ENCODE peak calls at places on chromosomes 2 and 18, in four cellular contexts. One of them, this sample, is unnamed.

GRCh38 chr18:13500227-13500865 is 226.0 kb downstream of the FAM210A start:
- DNase-seq in CD8-positive, alpha-beta T cell: no peak
- DNase-seq in cardiac muscle cell: peak; percentile 60
- DNase-seq in BE2C: no peak
- DNase-seq in this sample: no peak

GRCh38 chr2:199830531-199830930 is 20.5 kb downstream of the FTCDNL1 start:
- DNase-seq in CD8-positive, alpha-beta T cell: no peak
- DNase-seq in cardiac muscle cell: no peak
- DNase-seq in BE2C: no peak
- DNase-seq in this sample: no peak

GRCh38 chr2:96537734-96538486 is 1.4 kb downstream of the ARID5A start:
- DNase-seq in CD8-positive, alpha-beta T cell: peak; percentile 59
- DNase-seq in cardiac muscle cell: no peak
- DNase-seq in BE2C: no peak
- DNase-seq in this sample: peak; percentile 58

GRCh38 chr2:86011449-86011941 is 94.2 kb downstream of the POLR1A start:
- DNase-seq in CD8-positive, alpha-beta T cell: no peak
- DNase-seq in cardiac muscle cell: no peak
- DNase-seq in BE2C: no peak
- DNase-seq in this sample: no peak

GRCh38 chr2:180130403-180130802 is 123.3 kb upstream of the CWC22 start:
- DNase-seq in CD8-positive, alpha-beta T cell: no peak
- DNase-seq in cardiac muscle cell: peak; percentile 11
- DNase-seq in BE2C: no peak
- DNase-seq in this sample: no peak

GRCh38 chr18:48539406-48540328 is 836 bp downstream of the CTIF start:
- DNase-seq in CD8-positive, alpha-beta T cell: no peak
- DNase-seq in cardiac muscle cell: peak; percentile 63
- DNase-seq in BE2C: peak; percentile 43
- DNase-seq in this sample: peak; percentile 25

GRCh38 chr2:84807063-84807485 is 73.8 kb downstream of the TRABD2A start:
- DNase-seq in CD8-positive, alpha-beta T cell: no peak
- DNase-seq in cardiac muscle cell: peak; percentile 98
- DNase-seq in BE2C: no peak
- DNase-seq in this sample: no peak

GRCh38 chr18:69956037-69956436 is 8.4 kb upstream of the CD226 start:
- DNase-seq in CD8-positive, alpha-beta T cell: no peak
- DNase-seq in cardiac muscle cell: no peak
- DNase-seq in BE2C: no peak
- DNase-seq in this sample: no peak

GRCh38 chr18:76801567-76802505 is 20.5 kb upstream of the ZNF236 start:
- DNase-seq in CD8-positive, alpha-beta T cell: no peak
- DNase-seq in cardiac muscle cell: peak; percentile 54
- DNase-seq in BE2C: peak; percentile 64
- DNase-seq in this sample: peak; percentile 76

GRCh38 chr2:19857806-19858205 is 44.0 kb downstream of the TTC32 start:
- DNase-seq in CD8-positive, alpha-beta T cell: no peak
- DNase-seq in cardiac muscle cell: no peak
- DNase-seq in BE2C: no peak
- DNase-seq in this sample: no peak

GRCh38 chr2:48712151-48712550 is 43.4 kb downstream of the LHCGR start:
- DNase-seq in CD8-positive, alpha-beta T cell: no peak
- DNase-seq in cardiac muscle cell: no peak
- DNase-seq in BE2C: no peak
- DNase-seq in this sample: no peak

GRCh38 chr2:45459860-45460259 is 151.2 kb downstream of the SRBD1 start:
- DNase-seq in CD8-positive, alpha-beta T cell: no peak
- DNase-seq in cardiac muscle cell: no peak
- DNase-seq in BE2C: no peak
- DNase-seq in this sample: no peak

GRCh38 chr18:9861933-9862332 is 23.8 kb upstream of the TXNDC2 start:
- DNase-seq in CD8-positive, alpha-beta T cell: no peak
- DNase-seq in cardiac muscle cell: no peak
- DNase-seq in BE2C: no peak
- DNase-seq in this sample: no peak

GRCh38 chr2:108935231-108935863 is 53.7 kb downstream of the EDAR start:
- DNase-seq in CD8-positive, alpha-beta T cell: no peak
- DNase-seq in cardiac muscle cell: no peak
- DNase-seq in BE2C: no peak
- DNase-seq in this sample: no peak

GRCh38 chr2:216478151-216478550 is 20.5 kb upstream of the RPL37A start:
- DNase-seq in CD8-positive, alpha-beta T cell: no peak
- DNase-seq in cardiac muscle cell: peak; percentile 90
- DNase-seq in BE2C: no peak
- DNase-seq in this sample: no peak

GRCh38 chr2:78861546-78861945 is 164.0 kb upstream of the REG3G start:
- DNase-seq in CD8-positive, alpha-beta T cell: no peak
- DNase-seq in cardiac muscle cell: peak; percentile 3
- DNase-seq in BE2C: peak; percentile 28
- DNase-seq in this sample: no peak

GRCh38 chr2:37892436-37893114 is 32.5 kb upstream of the RMDN2 start:
- DNase-seq in CD8-positive, alpha-beta T cell: no peak
- DNase-seq in cardiac muscle cell: no peak
- DNase-seq in BE2C: no peak
- DNase-seq in this sample: peak; percentile 49

GRCh38 chr2:196696423-196697073 is 57.0 kb downstream of the CCDC150 start:
- DNase-seq in CD8-positive, alpha-beta T cell: no peak
- DNase-seq in cardiac muscle cell: peak; percentile 55
- DNase-seq in BE2C: peak; percentile 24
- DNase-seq in this sample: no peak

GRCh38 chr2:65416945-65417344 is 15.5 kb downstream of the SPRED2 start:
- DNase-seq in CD8-positive, alpha-beta T cell: no peak
- DNase-seq in cardiac muscle cell: no peak
- DNase-seq in BE2C: no peak
- DNase-seq in this sample: peak; percentile 53

GRCh38 chr2:128408349-128409305 is 90.0 kb upstream of the HS6ST1 start:
- DNase-seq in CD8-positive, alpha-beta T cell: no peak
- DNase-seq in cardiac muscle cell: peak; percentile 84
- DNase-seq in BE2C: no peak
- DNase-seq in this sample: no peak

GRCh38 chr18:59672125-59672769 is 25.0 kb downstream of the CCBE1 start:
- DNase-seq in CD8-positive, alpha-beta T cell: no peak
- DNase-seq in cardiac muscle cell: no peak
- DNase-seq in BE2C: no peak
- DNase-seq in this sample: no peak

GRCh38 chr2:131094655-131095281 is 1.5 kb upstream of the FAM168B start:
- DNase-seq in CD8-positive, alpha-beta T cell: no peak
- DNase-seq in cardiac muscle cell: no peak
- DNase-seq in BE2C: no peak
- DNase-seq in this sample: no peak

GRCh38 chr2:150909613-150910012 is 352.1 kb downstream of the RBM43 start:
- DNase-seq in CD8-positive, alpha-beta T cell: no peak
- DNase-seq in cardiac muscle cell: no peak
- DNase-seq in BE2C: no peak
- DNase-seq in this sample: no peak

GRCh38 chr2:120699292-120699691 is 36.4 kb upstream of the GLI2 start:
- DNase-seq in CD8-positive, alpha-beta T cell: no peak
- DNase-seq in cardiac muscle cell: no peak
- DNase-seq in BE2C: no peak
- DNase-seq in this sample: no peak

GRCh38 chr18:31977270-31977872 is 34.4 kb upstream of the TRAPPC8 start:
- DNase-seq in CD8-positive, alpha-beta T cell: no peak
- DNase-seq in cardiac muscle cell: peak; percentile 66
- DNase-seq in BE2C: peak; percentile 38
- DNase-seq in this sample: no peak

GRCh38 chr2:44964704-44965343 is 23.3 kb downstream of the SIX3 start:
- DNase-seq in CD8-positive, alpha-beta T cell: no peak
- DNase-seq in cardiac muscle cell: no peak
- DNase-seq in BE2C: no peak
- DNase-seq in this sample: no peak

GRCh38 chr2:221572821-221573429 is 821 bp upstream of the EPHA4 start:
- DNase-seq in CD8-positive, alpha-beta T cell: no peak
- DNase-seq in cardiac muscle cell: peak; percentile 66
- DNase-seq in BE2C: peak; percentile 29
- DNase-seq in this sample: peak; percentile 37

GRCh38 chr2:44944952-44945612 is 3.6 kb downstream of the SIX3 start:
- DNase-seq in CD8-positive, alpha-beta T cell: no peak
- DNase-seq in cardiac muscle cell: no peak
- DNase-seq in BE2C: peak; percentile 3
- DNase-seq in this sample: no peak

GRCh38 chr2:156565066-156565710 is 129.0 kb downstream of the GPD2 start:
- DNase-seq in CD8-positive, alpha-beta T cell: no peak
- DNase-seq in cardiac muscle cell: peak; percentile 89
- DNase-seq in BE2C: no peak
- DNase-seq in this sample: no peak

GRCh38 chr2:44137872-44138551 is 30.7 kb upstream of the PPM1B start:
- DNase-seq in CD8-positive, alpha-beta T cell: no peak
- DNase-seq in cardiac muscle cell: peak; percentile 9
- DNase-seq in BE2C: no peak
- DNase-seq in this sample: no peak

GRCh38 chr18:51490860-51491259 is 293.4 kb upstream of the MEX3C start:
- DNase-seq in CD8-positive, alpha-beta T cell: no peak
- DNase-seq in cardiac muscle cell: no peak
- DNase-seq in BE2C: no peak
- DNase-seq in this sample: no peak

GRCh38 chr2:190791347-190791982 is 89.2 kb upstream of the GLS start:
- DNase-seq in CD8-positive, alpha-beta T cell: no peak
- DNase-seq in cardiac muscle cell: peak; percentile 86
- DNase-seq in BE2C: peak; percentile 12
- DNase-seq in this sample: no peak

GRCh38 chr2:111534816-111535803 is 348.9 kb downstream of the ANAPC1 start:
- DNase-seq in CD8-positive, alpha-beta T cell: no peak
- DNase-seq in cardiac muscle cell: peak; percentile 49
- DNase-seq in BE2C: no peak
- DNase-seq in this sample: no peak

GRCh38 chr2:55157474-55157884 is 74.6 kb downstream of the CLHC1 start:
- DNase-seq in CD8-positive, alpha-beta T cell: no peak
- DNase-seq in cardiac muscle cell: no peak
- DNase-seq in BE2C: no peak
- DNase-seq in this sample: peak; percentile 25

GRCh38 chr2:187966924-187967323 is 324.8 kb upstream of the GULP1 start:
- DNase-seq in CD8-positive, alpha-beta T cell: no peak
- DNase-seq in cardiac muscle cell: no peak
- DNase-seq in BE2C: no peak
- DNase-seq in this sample: no peak

GRCh38 chr18:76980663-76981387 is 151.8 kb downstream of the MBP start:
- DNase-seq in CD8-positive, alpha-beta T cell: no peak
- DNase-seq in cardiac muscle cell: no peak
- DNase-seq in BE2C: peak; percentile 35
- DNase-seq in this sample: no peak

GRCh38 chr18:73954267-73954666 is 193.4 kb downstream of the FBXO15 start:
- DNase-seq in CD8-positive, alpha-beta T cell: no peak
- DNase-seq in cardiac muscle cell: no peak
- DNase-seq in BE2C: no peak
- DNase-seq in this sample: no peak

GRCh38 chr2:68107475-68107874 is 44.7 kb upstream of the C1D start:
- DNase-seq in CD8-positive, alpha-beta T cell: no peak
- DNase-seq in cardiac muscle cell: no peak
- DNase-seq in BE2C: no peak
- DNase-seq in this sample: no peak

GRCh38 chr2:68108116-68108515 is 45.3 kb upstream of the C1D start:
- DNase-seq in CD8-positive, alpha-beta T cell: no peak
- DNase-seq in cardiac muscle cell: no peak
- DNase-seq in BE2C: no peak
- DNase-seq in this sample: no peak

GRCh38 chr2:68115965-68116364 is 41.7 kb upstream of the PNO1 start:
- DNase-seq in CD8-positive, alpha-beta T cell: no peak
- DNase-seq in cardiac muscle cell: no peak
- DNase-seq in BE2C: no peak
- DNase-seq in this sample: no peak

GRCh38 chr2:68104111-68104835 is 41.5 kb upstream of the C1D start:
- DNase-seq in CD8-positive, alpha-beta T cell: no peak
- DNase-seq in cardiac muscle cell: no peak
- DNase-seq in BE2C: no peak
- DNase-seq in this sample: no peak

DNA sequence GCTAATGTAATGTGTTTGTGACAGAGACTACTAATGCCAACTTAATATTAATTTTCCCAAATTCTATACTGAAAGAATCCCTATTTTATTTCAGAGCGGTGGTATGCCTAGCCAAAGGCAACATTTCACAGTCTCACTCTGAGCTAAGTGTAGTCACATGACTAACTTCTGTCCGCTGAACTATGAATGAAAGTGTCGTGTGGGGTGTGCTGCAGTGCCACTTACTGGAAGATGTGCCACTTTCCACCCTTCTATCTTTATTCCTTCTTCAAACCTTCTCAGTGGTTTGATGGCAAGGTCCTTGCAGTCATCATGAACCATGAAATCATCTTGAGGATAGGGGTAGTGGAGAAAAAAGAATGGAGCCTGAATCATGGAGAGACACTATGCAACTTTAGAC is 47.3 kb upstream of the C1D start:
- DNase-seq in CD8-positive, alpha-beta T cell: no peak
- DNase-seq in cardiac muscle cell: no peak
- DNase-seq in BE2C: peak; percentile 10
- DNase-seq in this sample: no peak
- TF ChIP-seq CTCF in CD8-positive, alpha-beta T cell: no peak
- TF ChIP-seq CTCF in cardiac muscle cell: no peak
- TF ChIP-seq CTCF in BE2C: peak; percentile 29
- TF ChIP-seq CTCF in this sample: peak; percentile 20

DNA sequence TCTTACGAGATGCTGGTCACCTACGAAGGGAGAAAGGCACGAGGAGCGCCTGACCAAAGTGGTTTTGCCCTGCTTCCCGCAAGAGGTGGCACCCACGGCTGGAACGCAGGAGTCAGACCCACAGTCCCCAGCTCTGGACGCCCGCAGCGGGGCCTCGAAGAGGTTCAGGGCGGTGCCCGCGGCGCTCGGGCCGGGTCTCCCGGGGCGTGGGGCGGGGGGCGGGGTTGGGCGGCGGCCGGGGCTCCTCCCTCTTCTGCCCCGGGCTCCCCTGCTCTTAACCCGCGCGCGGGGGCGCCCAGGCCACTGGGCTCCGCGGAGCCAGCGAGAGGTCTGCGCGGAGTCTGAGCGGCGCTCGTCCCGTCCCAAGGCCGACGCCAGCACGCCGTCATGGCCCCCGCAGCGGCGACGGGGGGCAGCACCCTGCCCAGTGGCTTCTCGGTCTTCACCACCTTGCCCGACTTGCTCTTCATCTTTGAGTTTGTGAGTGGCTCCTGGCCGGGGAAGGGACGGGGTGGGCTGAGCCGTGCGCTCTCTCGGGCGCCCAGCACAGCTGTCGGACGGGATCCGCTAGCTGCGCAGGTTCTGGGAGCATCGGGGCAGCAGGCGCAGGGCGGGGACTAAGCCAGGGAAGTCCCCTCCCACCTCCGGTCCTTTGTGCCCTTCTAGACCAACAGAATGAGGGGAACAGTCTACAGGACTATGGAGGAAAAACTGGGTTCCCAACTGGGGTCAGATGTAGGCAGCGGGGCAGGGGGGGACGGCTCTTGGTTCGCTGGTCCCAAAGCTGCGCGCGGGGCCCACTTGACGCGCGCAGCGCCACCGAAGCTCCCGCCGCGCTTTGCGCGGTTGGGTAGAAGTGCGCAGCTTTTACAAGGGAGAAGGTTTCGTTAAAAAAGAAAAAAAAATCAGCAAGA is at the start of gene MAL:
- DNase-seq in CD8-positive, alpha-beta T cell: peak; percentile 18
- DNase-seq in cardiac muscle cell: peak; percentile 19
- DNase-seq in BE2C: no peak
- DNase-seq in this sample: peak; percentile 57
- H3K27me3 ChIP-seq in CD8-positive, alpha-beta T cell: no peaks in the 10 kb centered on the region
- H3K27me3 ChIP-seq in cardiac muscle cell: peaks cover 83% of the 10 kb centered on the region
- H3K27me3 ChIP-seq in BE2C: peaks cover 43% of the 10 kb centered on the region
- H3K27me3 ChIP-seq in this sample: no peaks in the 10 kb centered on the region

GRCh38 chr2:164613321-164613982 is 7.8 kb downstream of the GRB14 start:
- DNase-seq in CD8-positive, alpha-beta T cell: no peak
- DNase-seq in cardiac muscle cell: no peak
- DNase-seq in BE2C: no peak
- DNase-seq in this sample: no peak
- TF ChIP-seq CTCF in CD8-positive, alpha-beta T cell: no peak
- TF ChIP-seq CTCF in cardiac muscle cell: no peak
- TF ChIP-seq CTCF in BE2C: no peak
- TF ChIP-seq CTCF in this sample: no peak

GRCh38 chr2:70855679-70856078 is 20.1 kb upstream of the CD207 start:
- DNase-seq in CD8-positive, alpha-beta T cell: no peak
- DNase-seq in cardiac muscle cell: no peak
- DNase-seq in BE2C: no peak
- DNase-seq in this sample: no peak
- H3K27me3 ChIP-seq in CD8-positive, alpha-beta T cell: no peaks in the 10 kb centered on the region
- H3K27me3 ChIP-seq in cardiac muscle cell: peaks cover 55% of the 10 kb centered on the region
- H3K27me3 ChIP-seq in BE2C: no peaks in the 10 kb centered on the region
- H3K27me3 ChIP-seq in this sample: no peaks in the 10 kb centered on the region